ENCODE peak calls at places on chromosomes 12 and 14, in four cellular contexts. T, S, Q and A are unnamed samples.

GRCh38 chr12:103840399-103840880 is 594 bp downstream of the NT5DC3 start:
- DNase-seq in T (peak; percentile 1), S (no peak), Q (peak; percentile 16), A (no peak)

GRCh38 chr12:66232258-66232657 is 43.2 kb downstream of the IRAK3 start:
- DNase-seq in T (no peak), S (no peak), Q (no peak), A (no peak)

GRCh38 chr14:64680013-64680674 is 24.1 kb upstream of the PLEKHG3 start:
- DNase-seq in T (no peak), S (no peak), Q (no peak), A (no peak)

GRCh38 chr14:50786821-50787464 is 44.0 kb downstream of the NIN start:
- DNase-seq in T (no peak), S (no peak), Q (no peak), A (no peak)

GRCh38 chr12:14723763-14724162 is 27.4 kb upstream of the GUCY2C start:
- DNase-seq in T (peak; percentile 13), S (peak; percentile 42), Q (peak; percentile 21), A (peak; percentile 42)

GRCh38 chr12:1922075-1922709 is 3.7 kb upstream of the CACNA2D4 start:
- DNase-seq in T (no peak), S (no peak), Q (no peak), A (no peak)

GRCh38 chr12:89352492-89353187 is at the start of gene DUSP6:
- DNase-seq in T (peak; percentile 73), S (peak; percentile 99), Q (peak; percentile 70), A (peak; percentile 78)

GRCh38 chr12:69534389-69534822 is 50.9 kb upstream of the CCT2 start:
- DNase-seq in T (no peak), S (peak; percentile 98), Q (no peak), A (no peak)

GRCh38 chr14:32978691-32979255 is 40.1 kb downstream of the NPAS3 start:
- DNase-seq in T (no peak), S (no peak), Q (no peak), A (no peak)

GRCh38 chr14:91884664-91885063 is 17.3 kb upstream of the TC2N start:
- DNase-seq in T (no peak), S (no peak), Q (no peak), A (no peak)

GRCh38 chr14:104091927-104092771 is 6.6 kb downstream of the ASPG start:
- DNase-seq in T (no peak), S (no peak), Q (no peak), A (no peak)

GRCh38 chr12:51118706-51119105 is 35.3 kb upstream of the CSRNP2 start:
- DNase-seq in T (no peak), S (no peak), Q (no peak), A (no peak)

GRCh38 chr12:103470664-103471063 is 25.1 kb downstream of the C12orf42 start:
- DNase-seq in T (no peak), S (peak; percentile 27), Q (no peak), A (no peak)

GRCh38 chr14:31964490-31964889 is 112.6 kb upstream of the ARHGAP5 start:
- DNase-seq in T (no peak), S (no peak), Q (no peak), A (no peak)

GRCh38 chr14:24430682-24431568 is 1.2 kb downstream of the KHNYN start:
- DNase-seq in T (peak; percentile 38), S (no peak), Q (peak; percentile 46), A (peak; percentile 25)

GRCh38 chr14:23259412-23259811 is 21.7 kb downstream of the RNF212B start:
- DNase-seq in T (no peak), S (no peak), Q (no peak), A (no peak)

GRCh38 chr12:40336573-40337199 is 111.9 kb downstream of the LRRK2 start:
- DNase-seq in T (no peak), S (no peak), Q (no peak), A (no peak)

GRCh38 chr14:56491299-56492285 is 88.0 kb upstream of the TMEM260 start:
- DNase-seq in T (peak; percentile 1), S (peak; percentile 55), Q (no peak), A (peak; percentile 2)

GRCh38 chr12:52909796-52910195 is 4.9 kb upstream of the KRT8 start:
- DNase-seq in T (no peak), S (no peak), Q (no peak), A (no peak)

GRCh38 chr14:92663049-92663448 is 85.4 kb downstream of the LGMN start:
- DNase-seq in T (no peak), S (no peak), Q (no peak), A (no peak)

GRCh38 chr14:99595034-99595433 is 9.0 kb downstream of the CCDC85C start:
- DNase-seq in T (no peak), S (no peak), Q (peak; percentile 16), A (no peak)

GRCh38 chr14:92967346-92967926 is 44.5 kb downstream of the CHGA start:
- DNase-seq in T (no peak), S (no peak), Q (no peak), A (no peak)

GRCh38 chr12:52691076-52691764 is 11.0 kb upstream of the KRT1 start:
- DNase-seq in T (peak; percentile 19), S (no peak), Q (no peak), A (peak; percentile 40)

GRCh38 chr14:65414961-65415589 is 2.5 kb downstream of the FUT8 start:
- DNase-seq in T (no peak), S (peak; percentile 25), Q (no peak), A (no peak)

GRCh38 chr12:81668475-81668874 is 90.7 kb downstream of the PPFIA2 start:
- DNase-seq in T (no peak), S (peak; percentile 96), Q (no peak), A (no peak)

GRCh38 chr12:119902084-119902509 is 25.0 kb upstream of the CIT start:
- DNase-seq in T (peak; percentile 41), S (peak; percentile 60), Q (peak; percentile 49), A (peak; percentile 52)

GRCh38 chr14:101588990-101589389 is 27.7 kb downstream of the DIO3 start:
- DNase-seq in T (no peak), S (no peak), Q (no peak), A (no peak)

GRCh38 chr12:84172823-84173424 is 739.7 kb downstream of the SLC6A15 start:
- DNase-seq in T (no peak), S (no peak), Q (no peak), A (no peak)

GRCh38 chr12:6535960-6536847 is 1.9 kb downstream of the GAPDH start:
- DNase-seq in T (no peak), S (no peak), Q (no peak), A (no peak)

GRCh38 chr14:51457858-51458562 is 193.7 kb upstream of the FRMD6 start:
- DNase-seq in T (no peak), S (no peak), Q (no peak), A (no peak)

GRCh38 chr12:103586132-103586531 is 941 bp upstream of the STAB2 start:
- DNase-seq in T (no peak), S (no peak), Q (no peak), A (no peak)

GRCh38 chr14:21023817-21024667 is 819 bp downstream of the NDRG2 start:
- DNase-seq in T (no peak), S (no peak), Q (no peak), A (no peak)

GRCh38 chr14:33676135-33676566 is 274.7 kb downstream of the EGLN3 start:
- DNase-seq in T (no peak), S (peak; percentile 63), Q (no peak), A (no peak)